ENCODE peak calls at places on chromosomes 11 and 22, in seven cellular contexts. One of them, this sample, is unnamed.

GRCh38 chr11:88252208-88252607 is 77.0 kb upstream of the RAB38 start:
- DNase-seq in neuronal stem cell: no peak
- DNase-seq in cardiac muscle cell: no peak
- DNase-seq in BJ: no peak
- DNase-seq in fibroblast of the aortic adventitia: no peak
- DNase-seq in breast epithelium: no peak
- DNase-seq in GM12865: no peak
- DNase-seq in this sample: no peak

GRCh38 chr22:49369726-49370717 is 457.7 kb downstream of the BRD1 start:
- DNase-seq in cardiac muscle cell: no peak
- DNase-seq in neuronal stem cell: no peak
- DNase-seq in BJ: no peak
- DNase-seq in GM12865: no peak
- DNase-seq in breast epithelium: no peak
- DNase-seq in fibroblast of the aortic adventitia: no peak
- DNase-seq in this sample: no peak

GRCh38 chr11:18802381-18803257 is 11.0 kb upstream of the PTPN5 start:
- DNase-seq in breast epithelium: peak
- DNase-seq in fibroblast of the aortic adventitia: peak
- DNase-seq in neuronal stem cell: peak
- DNase-seq in GM12865: peak
- DNase-seq in BJ: peak
- DNase-seq in cardiac muscle cell: peak
- DNase-seq in this sample: peak

GRCh38 chr11:20839231-20839630 is 169.8 kb downstream of the NELL1 start:
- DNase-seq in GM12865: no peak
- DNase-seq in fibroblast of the aortic adventitia: no peak
- DNase-seq in breast epithelium: no peak
- DNase-seq in BJ: no peak
- DNase-seq in cardiac muscle cell: no peak
- DNase-seq in neuronal stem cell: no peak
- DNase-seq in this sample: no peak

GRCh38 chr22:48921411-48921903 is 906.2 kb downstream of the BRD1 start:
- DNase-seq in breast epithelium: no peak
- DNase-seq in fibroblast of the aortic adventitia: no peak
- DNase-seq in GM12865: no peak
- DNase-seq in BJ: no peak
- DNase-seq in neuronal stem cell: no peak
- DNase-seq in cardiac muscle cell: no peak
- DNase-seq in this sample: no peak

GRCh38 chr11:133934599-133935550 is 21.9 kb downstream of the IGSF9B start:
- DNase-seq in cardiac muscle cell: peak
- DNase-seq in fibroblast of the aortic adventitia: peak
- DNase-seq in BJ: no peak
- DNase-seq in neuronal stem cell: peak
- DNase-seq in GM12865: peak
- DNase-seq in breast epithelium: no peak
- DNase-seq in this sample: peak

GRCh38 chr22:24419480-24419860 is 7.9 kb upstream of the ADORA2A start:
- DNase-seq in breast epithelium: no peak
- DNase-seq in fibroblast of the aortic adventitia: no peak
- DNase-seq in neuronal stem cell: no peak
- DNase-seq in cardiac muscle cell: no peak
- DNase-seq in BJ: no peak
- DNase-seq in GM12865: no peak
- DNase-seq in this sample: no peak

GRCh38 chr11:128662960-128663359 is 30.9 kb upstream of the FLI1 start:
- DNase-seq in breast epithelium: no peak
- DNase-seq in cardiac muscle cell: no peak
- DNase-seq in neuronal stem cell: no peak
- DNase-seq in fibroblast of the aortic adventitia: no peak
- DNase-seq in BJ: no peak
- DNase-seq in GM12865: no peak
- DNase-seq in this sample: peak

GRCh38 chr11:111429066-111429506 is 50.0 kb upstream of the POU2AF1 start:
- DNase-seq in BJ: no peak
- DNase-seq in GM12865: peak
- DNase-seq in cardiac muscle cell: no peak
- DNase-seq in breast epithelium: no peak
- DNase-seq in neuronal stem cell: peak
- DNase-seq in fibroblast of the aortic adventitia: peak
- DNase-seq in this sample: peak

GRCh38 chr22:26546282-26546681 is 34.0 kb upstream of the TFIP11 start:
- DNase-seq in GM12865: no peak
- DNase-seq in cardiac muscle cell: no peak
- DNase-seq in BJ: no peak
- DNase-seq in breast epithelium: no peak
- DNase-seq in neuronal stem cell: no peak
- DNase-seq in fibroblast of the aortic adventitia: no peak
- DNase-seq in this sample: no peak

GRCh38 chr11:73252577-73253191 is 19.5 kb upstream of the P2RY6 start:
- DNase-seq in BJ: no peak
- DNase-seq in cardiac muscle cell: peak
- DNase-seq in breast epithelium: no peak
- DNase-seq in fibroblast of the aortic adventitia: no peak
- DNase-seq in GM12865: peak
- DNase-seq in neuronal stem cell: no peak
- DNase-seq in this sample: peak

GRCh38 chr22:29830585-29830984 is 7.5 kb downstream of the ASCC2 start:
- DNase-seq in neuronal stem cell: no peak
- DNase-seq in GM12865: no peak
- DNase-seq in cardiac muscle cell: no peak
- DNase-seq in breast epithelium: no peak
- DNase-seq in BJ: no peak
- DNase-seq in fibroblast of the aortic adventitia: no peak
- DNase-seq in this sample: no peak

GRCh38 chr11:2268911-2269600 is 1.3 kb downstream of the ASCL2 start:
- DNase-seq in breast epithelium: peak
- DNase-seq in GM12865: no peak
- DNase-seq in BJ: no peak
- DNase-seq in fibroblast of the aortic adventitia: peak
- DNase-seq in cardiac muscle cell: peak
- DNase-seq in neuronal stem cell: no peak
- DNase-seq in this sample: peak

GRCh38 chr11:3853935-3854659 is 1.4 kb upstream of the STIM1 start:
- DNase-seq in breast epithelium: peak
- DNase-seq in cardiac muscle cell: no peak
- DNase-seq in neuronal stem cell: no peak
- DNase-seq in BJ: no peak
- DNase-seq in GM12865: peak
- DNase-seq in fibroblast of the aortic adventitia: no peak
- DNase-seq in this sample: peak

GRCh38 chr11:128859563-128860441 is 7.3 kb downstream of the KCNJ1 start:
- DNase-seq in breast epithelium: no peak
- DNase-seq in neuronal stem cell: peak
- DNase-seq in fibroblast of the aortic adventitia: peak
- DNase-seq in GM12865: peak
- DNase-seq in cardiac muscle cell: peak
- DNase-seq in BJ: no peak
- DNase-seq in this sample: peak

GRCh38 chr11:19715373-19715772 is 2.7 kb downstream of the NAV2 start:
- DNase-seq in breast epithelium: no peak
- DNase-seq in neuronal stem cell: no peak
- DNase-seq in GM12865: no peak
- DNase-seq in BJ: peak
- DNase-seq in cardiac muscle cell: no peak
- DNase-seq in fibroblast of the aortic adventitia: peak
- DNase-seq in this sample: no peak

DNA sequence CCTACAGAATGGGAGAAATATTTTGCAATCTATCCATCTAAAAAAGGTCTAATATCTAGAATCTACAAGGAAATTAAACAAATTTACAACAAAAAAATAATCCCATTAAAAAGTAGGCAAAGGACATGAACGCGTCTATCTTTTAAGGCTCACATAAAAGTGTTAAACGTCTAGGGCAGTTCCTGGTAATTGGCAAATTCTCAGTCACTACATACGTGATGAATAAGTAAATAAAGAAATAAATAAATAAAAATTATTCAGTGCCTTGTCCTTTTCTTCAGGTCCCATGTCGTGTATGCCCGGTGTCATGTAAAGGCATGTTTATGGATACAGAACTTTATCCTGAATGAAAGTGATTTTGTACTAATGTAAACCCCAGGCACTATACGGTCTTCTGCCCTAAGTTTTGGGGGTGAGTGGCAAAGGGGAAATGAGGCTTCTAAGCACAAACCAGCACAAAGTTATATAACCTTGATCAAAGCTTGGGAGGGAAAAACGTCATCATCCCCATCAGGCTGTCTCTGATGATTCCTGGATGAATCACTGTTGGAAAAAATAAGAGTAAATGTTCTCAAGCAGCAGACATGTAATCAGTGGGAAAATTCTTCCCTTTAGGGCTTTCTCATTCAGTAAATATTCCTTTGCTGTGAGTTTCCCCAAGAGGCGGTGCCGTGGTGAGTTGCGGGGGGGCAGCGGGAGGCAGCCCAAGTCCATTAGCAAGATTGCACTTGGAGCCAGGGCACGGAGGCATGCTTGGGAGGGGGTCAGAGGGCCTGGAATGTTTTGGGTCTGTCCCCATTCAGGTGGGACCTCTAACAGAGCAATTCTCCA is 30.4 kb upstream of the MICAL2 start:
- DNase-seq in BJ: peak
- DNase-seq in neuronal stem cell: no peak
- DNase-seq in cardiac muscle cell: no peak
- DNase-seq in breast epithelium: peak
- DNase-seq in GM12865: no peak
- DNase-seq in fibroblast of the aortic adventitia: peak
- DNase-seq in this sample: no peak
- H3K4me3 ChIP-seq in BJ: no peak
- H3K4me3 ChIP-seq in neuronal stem cell: no peak
- H3K4me3 ChIP-seq in cardiac muscle cell: no peak
- H3K4me3 ChIP-seq in breast epithelium: no peak
- H3K4me3 ChIP-seq in GM12865: no peak
- H3K4me3 ChIP-seq in fibroblast of the aortic adventitia: peak
- H3K4me3 ChIP-seq in this sample: no peak

GRCh38 chr11:69890476-69890875 is 71.3 kb upstream of the FGF3 start:
- DNase-seq in neuronal stem cell: no peak
- DNase-seq in fibroblast of the aortic adventitia: no peak
- DNase-seq in cardiac muscle cell: no peak
- DNase-seq in GM12865: no peak
- DNase-seq in BJ: no peak
- DNase-seq in breast epithelium: no peak
- DNase-seq in this sample: no peak

GRCh38 chr11:69893631-69894030 is 74.4 kb upstream of the FGF3 start:
- DNase-seq in BJ: no peak
- DNase-seq in GM12865: no peak
- DNase-seq in breast epithelium: no peak
- DNase-seq in neuronal stem cell: no peak
- DNase-seq in fibroblast of the aortic adventitia: no peak
- DNase-seq in cardiac muscle cell: no peak
- DNase-seq in this sample: no peak

GRCh38 chr11:69891421-69892236 is 72.4 kb upstream of the FGF3 start:
- DNase-seq in GM12865: no peak
- DNase-seq in fibroblast of the aortic adventitia: no peak
- DNase-seq in neuronal stem cell: no peak
- DNase-seq in breast epithelium: peak
- DNase-seq in BJ: no peak
- DNase-seq in cardiac muscle cell: no peak
- DNase-seq in this sample: no peak

GRCh38 chr11:69892986-69893555 is 73.9 kb upstream of the FGF3 start:
- DNase-seq in BJ: no peak
- DNase-seq in GM12865: no peak
- DNase-seq in fibroblast of the aortic adventitia: no peak
- DNase-seq in cardiac muscle cell: no peak
- DNase-seq in breast epithelium: peak
- DNase-seq in neuronal stem cell: no peak
- DNase-seq in this sample: peak

GRCh38 chr11:69892237-69892985 is 73.2 kb upstream of the FGF3 start:
- DNase-seq in cardiac muscle cell: peak
- DNase-seq in GM12865: no peak
- DNase-seq in BJ: no peak
- DNase-seq in neuronal stem cell: no peak
- DNase-seq in fibroblast of the aortic adventitia: no peak
- DNase-seq in breast epithelium: no peak
- DNase-seq in this sample: peak
- H3K4me3 ChIP-seq in cardiac muscle cell: no peak
- H3K4me3 ChIP-seq in GM12865: no peak
- H3K4me3 ChIP-seq in BJ: no peak
- H3K4me3 ChIP-seq in neuronal stem cell: no peak
- H3K4me3 ChIP-seq in fibroblast of the aortic adventitia: no peak
- H3K4me3 ChIP-seq in breast epithelium: no peak
- H3K4me3 ChIP-seq in this sample: peak

GRCh38 chr11:75350122-75350742 is 1.2 kb downstream of the ARRB1 start:
- DNase-seq in breast epithelium: no peak
- DNase-seq in cardiac muscle cell: no peak
- DNase-seq in neuronal stem cell: no peak
- DNase-seq in BJ: no peak
- DNase-seq in GM12865: no peak
- DNase-seq in fibroblast of the aortic adventitia: no peak
- DNase-seq in this sample: no peak
- H3K4me3 ChIP-seq in breast epithelium: peak
- H3K4me3 ChIP-seq in cardiac muscle cell: peak
- H3K4me3 ChIP-seq in neuronal stem cell: no peak
- H3K4me3 ChIP-seq in BJ: no peak
- H3K4me3 ChIP-seq in GM12865: no peak
- H3K4me3 ChIP-seq in fibroblast of the aortic adventitia: peak
- H3K4me3 ChIP-seq in this sample: peak

GRCh38 chr22:42282943-42283287 is 12.5 kb upstream of the TCF20 start:
- DNase-seq in neuronal stem cell: no peak
- DNase-seq in fibroblast of the aortic adventitia: no peak
- DNase-seq in cardiac muscle cell: no peak
- DNase-seq in GM12865: no peak
- DNase-seq in BJ: no peak
- DNase-seq in breast epithelium: no peak
- DNase-seq in this sample: no peak
- H3K4me3 ChIP-seq in neuronal stem cell: peak
- H3K4me3 ChIP-seq in fibroblast of the aortic adventitia: no peak
- H3K4me3 ChIP-seq in cardiac muscle cell: peak
- H3K4me3 ChIP-seq in GM12865: no peak
- H3K4me3 ChIP-seq in BJ: no peak
- H3K4me3 ChIP-seq in breast epithelium: peak
- H3K4me3 ChIP-seq in this sample: no peak